ENCODE peak calls at places on chromosomes 16 and 17, in five cellular contexts. One of them, this sample, is unnamed.

GRCh38 chr16:324451-325334 is 27.8 kb downstream of the AXIN1 start:
- DNase-seq in upper lobe of right lung: no peak
- DNase-seq in Karpas-422: no peak
- DNase-seq in Caco-2: no peak
- DNase-seq in HCT116: no peak
- DNase-seq in this sample: no peak

GRCh38 chr17:16922386-16923096 is 49.4 kb downstream of the TNFRSF13B start:
- DNase-seq in upper lobe of right lung: peak; percentile 45
- DNase-seq in Karpas-422: peak; percentile 72
- DNase-seq in Caco-2: no peak
- DNase-seq in HCT116: no peak
- DNase-seq in this sample: no peak

GRCh38 chr16:19359556-19359955 is 58.1 kb upstream of the TMC5 start:
- DNase-seq in upper lobe of right lung: no peak
- DNase-seq in Karpas-422: no peak
- DNase-seq in Caco-2: no peak
- DNase-seq in HCT116: no peak
- DNase-seq in this sample: no peak

GRCh38 chr17:3821101-3821500 is 20.1 kb upstream of the ITGAE start:
- DNase-seq in upper lobe of right lung: no peak
- DNase-seq in Karpas-422: no peak
- DNase-seq in Caco-2: no peak
- DNase-seq in HCT116: no peak
- DNase-seq in this sample: no peak

GRCh38 chr17:8142158-8142886 is 9.9 kb downstream of the PER1 start:
- DNase-seq in upper lobe of right lung: no peak
- DNase-seq in Karpas-422: no peak
- DNase-seq in Caco-2: no peak
- DNase-seq in HCT116: no peak
- DNase-seq in this sample: no peak

GRCh38 chr17:60901806-60902205 is 224.2 kb downstream of the BCAS3 start:
- DNase-seq in upper lobe of right lung: no peak
- DNase-seq in Karpas-422: no peak
- DNase-seq in Caco-2: no peak
- DNase-seq in HCT116: no peak
- DNase-seq in this sample: no peak

GRCh38 chr17:27259356-27259755 is 34.6 kb upstream of the WSB1 start:
- DNase-seq in upper lobe of right lung: no peak
- DNase-seq in Karpas-422: no peak
- DNase-seq in Caco-2: no peak
- DNase-seq in HCT116: no peak
- DNase-seq in this sample: no peak

GRCh38 chr16:25007284-25007984 is 7.7 kb downstream of the ARHGAP17 start:
- DNase-seq in upper lobe of right lung: no peak
- DNase-seq in Karpas-422: no peak
- DNase-seq in Caco-2: no peak
- DNase-seq in HCT116: no peak
- DNase-seq in this sample: no peak

GRCh38 chr17:13822671-13823070 is 220.9 kb upstream of the HS3ST3A1 start:
- DNase-seq in upper lobe of right lung: no peak
- DNase-seq in Karpas-422: no peak
- DNase-seq in Caco-2: no peak
- DNase-seq in HCT116: no peak
- DNase-seq in this sample: no peak

GRCh38 chr17:6940186-6940649 is 55.6 kb upstream of the ALOX12 start:
- DNase-seq in upper lobe of right lung: no peak
- DNase-seq in Karpas-422: peak; percentile 63
- DNase-seq in Caco-2: no peak
- DNase-seq in HCT116: no peak
- DNase-seq in this sample: peak; percentile 52
- H3K4me3 ChIP-seq in upper lobe of right lung: peak overlapping the region; percentile 36
- H3K4me3 ChIP-seq in Karpas-422: peak overlapping the region; percentile 39
- H3K4me3 ChIP-seq in Caco-2: no peak overlapping the region
- H3K4me3 ChIP-seq in HCT116: no peak overlapping the region
- H3K4me3 ChIP-seq in this sample: no peak overlapping the region

DNA sequence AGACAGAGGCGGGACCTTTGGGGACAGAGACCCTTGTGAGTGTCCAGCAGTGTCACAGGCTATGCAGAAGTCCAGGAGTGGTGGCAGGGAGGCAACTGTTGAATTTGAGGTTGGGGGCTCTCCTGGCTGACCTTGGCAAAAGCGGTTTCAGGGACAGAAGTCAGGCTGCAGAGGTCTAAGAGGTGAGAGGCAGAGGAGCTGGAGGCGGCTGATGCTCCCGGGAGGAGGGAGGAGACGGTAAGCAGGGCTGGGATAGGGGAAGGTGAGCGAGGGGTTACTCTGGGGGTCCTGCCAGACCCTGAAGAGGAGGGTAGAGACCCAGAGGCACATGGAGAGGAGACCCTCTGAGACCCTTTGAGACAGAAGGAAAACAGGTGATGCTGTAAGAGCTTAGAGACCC is 5.2 kb downstream of the EPOP start:
- DNase-seq in upper lobe of right lung: no peak
- DNase-seq in Karpas-422: peak; percentile 37
- DNase-seq in Caco-2: no peak
- DNase-seq in HCT116: no peak
- DNase-seq in this sample: no peak
- H3K27me3 ChIP-seq in upper lobe of right lung: peaks cover 45% of the 10 kb centered on the region
- H3K27me3 ChIP-seq in Karpas-422: no peaks in the 10 kb centered on the region
- H3K27me3 ChIP-seq in Caco-2: no peaks in the 10 kb centered on the region
- H3K27me3 ChIP-seq in HCT116: no peaks in the 10 kb centered on the region
- H3K27me3 ChIP-seq in this sample: no peaks in the 10 kb centered on the region

DNA sequence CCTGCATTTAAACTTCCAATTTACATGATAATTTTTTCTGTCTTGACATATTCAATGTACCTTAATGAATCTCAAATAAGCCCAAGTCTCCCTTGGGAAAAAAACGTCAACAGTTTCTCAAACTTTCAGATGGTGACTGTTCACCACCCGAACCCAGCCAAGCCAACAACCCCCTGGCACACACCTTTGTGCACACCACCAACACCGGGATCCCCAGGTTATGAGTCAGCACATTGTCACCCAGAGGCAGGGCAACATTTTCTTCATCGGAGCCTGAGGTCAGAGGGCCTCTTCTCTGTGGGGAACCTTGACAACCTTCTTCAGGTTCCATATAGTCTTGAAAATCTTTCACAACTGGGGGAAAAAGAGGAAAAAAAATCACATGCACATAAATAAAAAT is 15.5 kb downstream of the DYNC1LI2 start:
- DNase-seq in upper lobe of right lung: no peak
- DNase-seq in Karpas-422: no peak
- DNase-seq in Caco-2: no peak
- DNase-seq in HCT116: no peak
- DNase-seq in this sample: no peak
- H3K36me3 ChIP-seq in upper lobe of right lung: peaks cover 89% of the 10 kb centered on the region
- H3K36me3 ChIP-seq in Karpas-422: peaks cover 42% of the 10 kb centered on the region
- H3K36me3 ChIP-seq in Caco-2: peaks cover 19% of the 10 kb centered on the region
- H3K36me3 ChIP-seq in HCT116: peaks cover 53% of the 10 kb centered on the region
- H3K36me3 ChIP-seq in this sample: peaks cover 16% of the 10 kb centered on the region

DNA sequence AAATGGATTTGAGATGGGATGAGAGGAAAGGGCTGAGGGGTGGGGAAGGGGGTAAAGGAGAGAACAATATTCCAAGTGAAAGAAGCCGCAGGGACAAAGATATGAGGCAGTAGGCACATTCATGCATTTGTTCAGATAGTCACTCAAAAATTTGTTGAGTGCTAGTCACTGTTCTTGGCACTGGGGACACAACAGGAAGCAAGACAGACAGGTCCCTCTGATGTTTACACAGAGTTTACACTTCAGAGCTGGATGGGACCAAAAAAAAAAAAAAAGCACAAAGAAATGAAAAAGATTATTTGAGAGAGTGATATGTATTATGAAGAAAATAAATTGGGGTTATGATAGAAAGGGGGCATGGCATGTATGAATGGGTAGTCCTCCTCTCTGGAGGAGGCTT is 3.6 kb upstream of the YPEL2 start:
- DNase-seq in upper lobe of right lung: no peak
- DNase-seq in Karpas-422: no peak
- DNase-seq in Caco-2: no peak
- DNase-seq in HCT116: no peak
- DNase-seq in this sample: no peak
- H3K4me3 ChIP-seq in upper lobe of right lung: no peak overlapping the region
- H3K4me3 ChIP-seq in Karpas-422: no peak overlapping the region
- H3K4me3 ChIP-seq in Caco-2: no peak overlapping the region
- H3K4me3 ChIP-seq in HCT116: no peak overlapping the region
- H3K4me3 ChIP-seq in this sample: no peak overlapping the region

GRCh38 chr17:81481011-81481799 is 31.4 kb downstream of the ACTG1 start:
- DNase-seq in upper lobe of right lung: peak; percentile 83
- DNase-seq in Karpas-422: no peak
- DNase-seq in Caco-2: no peak
- DNase-seq in HCT116: no peak
- DNase-seq in this sample: peak; percentile 89

GRCh38 chr17:81480140-81480917 is 32.3 kb downstream of the ACTG1 start:
- DNase-seq in upper lobe of right lung: no peak
- DNase-seq in Karpas-422: no peak
- DNase-seq in Caco-2: no peak
- DNase-seq in HCT116: no peak
- DNase-seq in this sample: peak; percentile 70

GRCh38 chr17:81483085-81483861 is 29.3 kb downstream of the ACTG1 start:
- DNase-seq in upper lobe of right lung: no peak
- DNase-seq in Karpas-422: no peak
- DNase-seq in Caco-2: no peak
- DNase-seq in HCT116: no peak
- DNase-seq in this sample: no peak

GRCh38 chr17:81482673-81483072 is 29.9 kb downstream of the ACTG1 start:
- DNase-seq in upper lobe of right lung: no peak
- DNase-seq in Karpas-422: no peak
- DNase-seq in Caco-2: no peak
- DNase-seq in HCT116: no peak
- DNase-seq in this sample: no peak

GRCh38 chr17:81481815-81482505 is 30.6 kb downstream of the ACTG1 start:
- DNase-seq in upper lobe of right lung: no peak
- DNase-seq in Karpas-422: no peak
- DNase-seq in Caco-2: no peak
- DNase-seq in HCT116: no peak
- DNase-seq in this sample: no peak
- H3K27me3 ChIP-seq in upper lobe of right lung: no peaks in the 10 kb centered on the region
- H3K27me3 ChIP-seq in Karpas-422: no peaks in the 10 kb centered on the region
- H3K27me3 ChIP-seq in Caco-2: no peaks in the 10 kb centered on the region
- H3K27me3 ChIP-seq in HCT116: no peaks in the 10 kb centered on the region
- H3K27me3 ChIP-seq in this sample: no peaks in the 10 kb centered on the region

DNA sequence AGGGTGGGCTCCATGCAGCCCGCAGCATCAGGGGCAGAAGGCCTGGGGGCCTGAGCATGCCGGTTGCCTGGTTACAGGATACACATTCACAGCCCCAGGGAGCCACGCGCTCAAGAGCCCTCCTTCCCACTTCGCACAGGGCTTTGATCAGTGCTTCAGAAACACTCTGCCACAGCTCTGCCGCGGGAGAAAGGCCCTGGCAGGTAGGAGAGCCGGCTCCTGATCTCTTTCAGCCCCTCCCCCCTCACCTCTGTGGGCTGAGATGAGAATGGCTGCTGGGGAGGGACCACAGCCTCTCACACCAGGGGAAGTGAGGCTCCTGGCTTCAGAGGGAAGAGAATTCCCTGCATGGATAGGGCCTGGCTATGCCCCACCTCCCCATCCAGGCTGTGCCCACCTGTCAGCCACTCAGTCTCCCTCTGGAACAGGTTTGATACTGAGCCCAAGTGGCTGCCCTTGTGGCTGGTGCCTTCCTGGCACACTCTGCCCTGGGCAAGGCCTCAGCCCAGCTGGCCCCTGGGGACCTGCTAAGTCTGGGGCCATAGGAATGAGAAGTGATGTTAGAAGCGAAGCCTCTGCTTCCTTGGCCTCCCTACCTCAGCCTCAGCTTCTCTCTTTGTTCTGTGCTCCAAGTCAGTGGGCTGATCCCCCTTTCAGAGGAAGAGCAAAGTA is 8.6 kb downstream of the DOK4 start:
- DNase-seq in upper lobe of right lung: peak; percentile 66
- DNase-seq in Karpas-422: no peak
- DNase-seq in Caco-2: no peak
- DNase-seq in HCT116: no peak
- DNase-seq in this sample: peak; percentile 79
- H3K36me3 ChIP-seq in upper lobe of right lung: peaks cover 21% of the 10 kb centered on the region
- H3K36me3 ChIP-seq in Karpas-422: no peaks in the 10 kb centered on the region
- H3K36me3 ChIP-seq in Caco-2: peaks cover 18% of the 10 kb centered on the region
- H3K36me3 ChIP-seq in HCT116: peaks cover 6% of the 10 kb centered on the region
- H3K36me3 ChIP-seq in this sample: peaks cover 6% of the 10 kb centered on the region

GRCh38 chr16:77682586-77682985 is 39.7 kb upstream of the NUDT7 start:
- DNase-seq in upper lobe of right lung: no peak
- DNase-seq in Karpas-422: no peak
- DNase-seq in Caco-2: no peak
- DNase-seq in HCT116: no peak
- DNase-seq in this sample: no peak
- H3K4me3 ChIP-seq in upper lobe of right lung: no peak overlapping the region
- H3K4me3 ChIP-seq in Karpas-422: no peak overlapping the region
- H3K4me3 ChIP-seq in Caco-2: no peak overlapping the region
- H3K4me3 ChIP-seq in HCT116: no peak overlapping the region
- H3K4me3 ChIP-seq in this sample: no peak overlapping the region

GRCh38 chr17:40793800-40794199 is 6.0 kb downstream of the KRT28 start:
- DNase-seq in upper lobe of right lung: peak; percentile 74
- DNase-seq in Karpas-422: no peak
- DNase-seq in Caco-2: no peak
- DNase-seq in HCT116: no peak
- DNase-seq in this sample: no peak

GRCh38 chr17:40794466-40794865 is 5.3 kb downstream of the KRT28 start:
- DNase-seq in upper lobe of right lung: no peak
- DNase-seq in Karpas-422: no peak
- DNase-seq in Caco-2: no peak
- DNase-seq in HCT116: no peak
- DNase-seq in this sample: no peak

GRCh38 chr17:40791808-40792436 is 7.8 kb downstream of the KRT28 start:
- DNase-seq in upper lobe of right lung: no peak
- DNase-seq in Karpas-422: peak; percentile 43
- DNase-seq in Caco-2: peak; percentile 38
- DNase-seq in HCT116: peak; percentile 41
- DNase-seq in this sample: no peak

GRCh38 chr17:40796846-40797245 is 2.9 kb downstream of the KRT28 start:
- DNase-seq in upper lobe of right lung: no peak
- DNase-seq in Karpas-422: no peak
- DNase-seq in Caco-2: no peak
- DNase-seq in HCT116: no peak
- DNase-seq in this sample: no peak

DNA sequence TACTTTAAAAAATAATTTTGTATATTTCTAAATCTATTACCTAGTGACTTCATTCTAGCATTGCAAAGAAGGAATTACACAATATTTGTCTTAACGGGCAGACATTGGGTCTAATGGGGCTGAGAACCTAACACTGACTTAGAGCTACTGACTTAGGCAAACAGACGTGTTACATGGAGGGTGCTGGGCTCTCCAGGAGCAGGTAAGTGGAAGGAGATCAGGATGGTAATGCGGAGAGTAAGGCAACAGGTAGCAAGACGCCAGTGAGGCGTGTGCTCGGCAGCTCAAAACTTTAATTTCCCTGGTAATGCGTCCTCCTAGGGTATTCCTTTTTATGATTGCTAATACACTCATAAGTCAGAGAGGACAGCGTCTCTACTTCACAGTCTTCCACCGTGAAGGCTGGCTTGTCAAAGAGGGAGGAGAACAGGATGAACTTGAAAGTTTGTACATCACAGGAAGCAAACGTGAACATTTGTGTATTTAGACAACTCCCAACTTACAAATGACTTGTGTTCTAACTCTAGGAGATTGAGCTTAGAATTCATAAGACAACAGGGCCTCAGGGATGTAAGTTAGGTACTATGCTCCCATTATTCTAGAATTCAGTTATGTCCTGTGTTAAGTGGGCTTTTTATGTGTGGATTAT is 4.6 kb downstream of the KRT28 start:
- DNase-seq in upper lobe of right lung: no peak
- DNase-seq in Karpas-422: no peak
- DNase-seq in Caco-2: no peak
- DNase-seq in HCT116: no peak
- DNase-seq in this sample: no peak
- H3K27me3 ChIP-seq in upper lobe of right lung: peaks cover 26% of the 10 kb centered on the region
- H3K27me3 ChIP-seq in Karpas-422: no peaks in the 10 kb centered on the region
- H3K27me3 ChIP-seq in Caco-2: no peaks in the 10 kb centered on the region
- H3K27me3 ChIP-seq in HCT116: no peaks in the 10 kb centered on the region
- H3K27me3 ChIP-seq in this sample: no peaks in the 10 kb centered on the region

GRCh38 chr16:55853114-55853513 is 20.2 kb upstream of the CES1 start:
- DNase-seq in upper lobe of right lung: no peak
- DNase-seq in Karpas-422: no peak
- DNase-seq in Caco-2: no peak
- DNase-seq in HCT116: no peak
- DNase-seq in this sample: no peak
- H3K36me3 ChIP-seq in upper lobe of right lung: no peaks in the 10 kb centered on the region
- H3K36me3 ChIP-seq in Karpas-422: no peaks in the 10 kb centered on the region
- H3K36me3 ChIP-seq in Caco-2: no peaks in the 10 kb centered on the region
- H3K36me3 ChIP-seq in HCT116: no peaks in the 10 kb centered on the region
- H3K36me3 ChIP-seq in this sample: no peaks in the 10 kb centered on the region